ENCODE peak calls at places on chromosomes 4 and X, in six cellular contexts. T, O, B, G, X and Y are unnamed samples.
A peak's percentile ranks its signal among the peaks of the same experiment; 100 is the strongest.

GRCh38 chrX:150162141-150162540 is 201.0 kb upstream of the MAMLD1 start:
- DNase-seq in B (no peak), X (no peak), T (peak; percentile 27), G (no peak), O (no peak), Y (no peak)

GRCh38 chrX:119121341-119121740 is 6.3 kb downstream of the KIAA1210 start:
- DNase-seq in X (no peak), B (no peak), G (no peak), T (no peak), O (no peak), Y (no peak)

GRCh38 chr4:155430895-155431467 is 54.2 kb upstream of the MAP9 start:
- DNase-seq in O (no peak), G (no peak), T (no peak), X (no peak), B (no peak), Y (no peak)

GRCh38 chr4:182143822-182144620 is 99.2 kb upstream of the TENM3 start:
- DNase-seq in O (no peak), X (no peak), B (peak; percentile 81), G (no peak), T (no peak), Y (no peak)

GRCh38 chrX:155048997-155049619 is 21.8 kb downstream of the CMC4 start:
- DNase-seq in O (peak; percentile 80), T (no peak), B (peak; percentile 68), X (peak; percentile 35), G (no peak), Y (no peak)

GRCh38 chrX:37905436-37906147 is 58.2 kb upstream of the DYNLT3 start:
- DNase-seq in B (peak; percentile 67), O (peak; percentile 1), X (no peak), G (no peak), T (no peak), Y (peak; percentile 57)

GRCh38 chrX:114626323-114626722 is 42.4 kb downstream of the HTR2C start:
- DNase-seq in T (no peak), O (peak; percentile 8), B (no peak), X (peak; percentile 0), G (no peak), Y (peak; percentile 0)

GRCh38 chrX:110000000-110000399 is 2.9 kb upstream of the TMEM164 start:
- DNase-seq in O (peak; percentile 16), G (no peak), B (no peak), T (no peak), X (no peak), Y (no peak)

GRCh38 chr4:137922721-137923120 is 319.4 kb downstream of the SLC7A11 start:
- DNase-seq in G (no peak), X (no peak), O (no peak), B (no peak), T (no peak), Y (no peak)

GRCh38 chrX:133897593-133898163 is 87.7 kb downstream of the GPC3 start:
- DNase-seq in O (no peak), G (no peak), B (no peak), X (no peak), T (no peak), Y (no peak)

GRCh38 chr4:147057631-147057980 is 111.9 kb upstream of the TTC29 start:
- DNase-seq in X (no peak), T (no peak), B (no peak), O (no peak), G (no peak), Y (no peak)

GRCh38 chrX:112851161-112851779 is 10.6 kb upstream of the AMOT start:
- DNase-seq in G (peak; percentile 82), T (no peak), O (no peak), X (no peak), B (no peak), Y (peak; percentile 74)

GRCh38 chrX:64206556-64207162 is 1.2 kb upstream of the AMER1 start:
- DNase-seq in B (no peak), T (no peak), O (no peak), X (no peak), G (no peak), Y (no peak)

GRCh38 chr4:184732126-184732525 is 1.8 kb downstream of the CENPU start:
- DNase-seq in G (no peak), T (no peak), B (no peak), X (no peak), O (peak; percentile 9), Y (no peak)

GRCh38 chrX:574355-574754 is 56.2 kb upstream of the SHOX start:
- DNase-seq in G (no peak), X (no peak), B (no peak), O (no peak), T (no peak), Y (no peak)

GRCh38 chr4:181528570-181529184 is 714.5 kb upstream of the TENM3 start:
- DNase-seq in T (peak; percentile 54), O (peak; percentile 59), B (peak; percentile 89), G (peak; percentile 8), X (peak; percentile 56), Y (peak; percentile 61)

DNA sequence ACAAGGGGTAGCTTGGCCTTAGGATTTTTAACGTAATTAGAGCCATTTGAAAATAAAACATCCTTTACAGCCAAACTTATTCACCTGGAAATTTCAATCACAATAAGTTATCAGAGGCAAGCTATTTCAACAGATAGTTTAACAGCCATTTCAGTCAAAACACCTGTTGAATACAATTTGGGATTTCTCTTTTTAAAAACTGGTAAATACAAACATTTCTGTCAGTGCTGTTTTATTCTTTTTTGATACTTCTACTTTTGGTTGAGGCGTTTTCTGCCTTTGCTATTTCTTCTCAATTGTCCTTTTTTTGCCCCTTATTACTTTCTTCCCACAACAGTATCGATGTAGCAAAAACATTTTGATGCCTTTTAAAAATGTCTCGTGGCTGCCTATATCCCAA is 2.1 kb upstream of the DACH2 start:
- DNase-seq in T (no peak), G (no peak), O (no peak), B (no peak), X (no peak), Y (no peak)
- H3K27me3 ChIP-seq in T (no peaks in the 10 kb centered on the region), G (no peaks in the 10 kb centered on the region), O (no peaks in the 10 kb centered on the region), B (peaks cover 3% of the 10 kb centered on the region), X (peaks cover 16% of the 10 kb centered on the region), Y (peaks cover 43% of the 10 kb centered on the region)

GRCh38 chr4:120466429-120466828 is 399.8 kb upstream of the MAD2L1 start:
- DNase-seq in T (no peak), O (no peak), B (peak; percentile 48), G (no peak), X (no peak), Y (peak; percentile 49)
- TF ChIP-seq ZNF274 in T (no peak), O (no peak), B (no peak), G (no peak), X (no peak), Y (no peak)

DNA sequence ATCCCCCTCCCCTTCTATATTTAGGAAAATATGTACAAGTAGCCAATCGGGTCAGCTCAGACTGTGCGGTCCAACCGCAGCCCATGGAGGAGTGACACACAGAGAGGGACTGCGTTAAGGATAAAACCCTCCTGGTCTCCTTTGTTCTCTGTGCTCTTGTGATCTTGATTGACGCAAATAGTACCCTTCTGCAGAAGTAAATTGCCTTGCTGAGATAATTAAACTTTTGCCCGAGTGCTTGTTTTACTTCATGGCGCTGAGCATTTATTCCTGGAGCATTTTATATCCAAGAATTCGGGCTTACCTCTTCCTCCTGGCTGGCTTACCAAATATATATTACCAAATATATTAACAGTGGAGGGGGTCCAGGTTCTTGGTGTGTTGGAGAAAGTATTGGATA is 184.2 kb downstream of the STAG2 start:
- DNase-seq in X (no peak), B (no peak), G (no peak), O (no peak), T (no peak), Y (no peak)
- H3K27me3 ChIP-seq in X (no peaks in the 10 kb centered on the region), B (no peaks in the 10 kb centered on the region), G (no peaks in the 10 kb centered on the region), O (no peaks in the 10 kb centered on the region), T (no peaks in the 10 kb centered on the region), Y (no peaks in the 10 kb centered on the region)

DNA sequence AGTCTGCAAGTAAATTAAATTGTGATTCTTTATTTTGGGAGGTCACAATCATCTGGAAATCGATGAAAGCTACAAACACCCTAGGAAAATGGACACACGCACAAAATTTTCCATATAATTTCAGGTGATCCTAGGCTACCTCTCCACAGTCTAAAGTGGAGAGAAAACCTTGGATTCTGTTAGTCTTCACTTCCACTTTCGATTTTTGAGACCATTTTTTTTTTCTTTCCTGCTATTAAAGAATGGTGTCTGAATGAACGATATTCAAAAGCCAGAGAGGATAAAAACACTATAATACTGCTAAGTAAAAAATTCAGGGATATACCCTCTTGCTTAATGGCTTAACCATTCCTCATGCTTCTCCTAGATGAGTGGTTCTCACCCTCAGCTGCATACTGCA is 1.7 kb downstream of the FBXL5 start:
- DNase-seq in T (no peak), B (no peak), G (no peak), X (no peak), O (no peak), Y (no peak)
- TF ChIP-seq ZNF274 in T (no peak), B (no peak), G (no peak), X (no peak), O (no peak), Y (no peak)